ENCODE peak calls at places on chromosomes 6 and 20, in six cellular contexts. One of them, this sample, is unnamed.

GRCh38 chr6:75205776-75206334 is at the start of gene COL12A1:
- DNase-seq in BE2C: peak
- DNase-seq in activated CD4-positive, alpha-beta T cell treated with anti-CD3 and anti-CD28 coated beads for 24 hours: no peak
- DNase-seq in M059J: peak
- DNase-seq in fibroblast of lung: peak
- DNase-seq in A549: peak
- DNase-seq in this sample: peak

GRCh38 chr6:46291880-46292279 is 121.1 kb upstream of the ENPP5 start:
- DNase-seq in M059J: no peak
- DNase-seq in A549: no peak
- DNase-seq in BE2C: no peak
- DNase-seq in activated CD4-positive, alpha-beta T cell treated with anti-CD3 and anti-CD28 coated beads for 24 hours: no peak
- DNase-seq in fibroblast of lung: no peak
- DNase-seq in this sample: no peak

GRCh38 chr6:139423970-139424667 is 49.7 kb upstream of the CITED2 start:
- DNase-seq in fibroblast of lung: no peak
- DNase-seq in BE2C: no peak
- DNase-seq in A549: no peak
- DNase-seq in activated CD4-positive, alpha-beta T cell treated with anti-CD3 and anti-CD28 coated beads for 24 hours: no peak
- DNase-seq in M059J: no peak
- DNase-seq in this sample: no peak

GRCh38 chr6:13398081-13398406 is 69.7 kb upstream of the TBC1D7 start:
- DNase-seq in M059J: no peak
- DNase-seq in A549: no peak
- DNase-seq in fibroblast of lung: no peak
- DNase-seq in activated CD4-positive, alpha-beta T cell treated with anti-CD3 and anti-CD28 coated beads for 24 hours: no peak
- DNase-seq in BE2C: no peak
- DNase-seq in this sample: no peak

GRCh38 chr6:33822575-33823395 is 19.0 kb upstream of the MLN start:
- DNase-seq in BE2C: peak
- DNase-seq in activated CD4-positive, alpha-beta T cell treated with anti-CD3 and anti-CD28 coated beads for 24 hours: no peak
- DNase-seq in fibroblast of lung: no peak
- DNase-seq in A549: peak
- DNase-seq in M059J: peak
- DNase-seq in this sample: peak

GRCh38 chr6:11601776-11602605 is 64.4 kb downstream of the TMEM170B start:
- DNase-seq in fibroblast of lung: no peak
- DNase-seq in A549: peak
- DNase-seq in activated CD4-positive, alpha-beta T cell treated with anti-CD3 and anti-CD28 coated beads for 24 hours: no peak
- DNase-seq in M059J: peak
- DNase-seq in BE2C: no peak
- DNase-seq in this sample: no peak

GRCh38 chr6:56909115-56909907 is 45.6 kb upstream of the BEND6 start:
- DNase-seq in A549: no peak
- DNase-seq in activated CD4-positive, alpha-beta T cell treated with anti-CD3 and anti-CD28 coated beads for 24 hours: no peak
- DNase-seq in BE2C: no peak
- DNase-seq in M059J: peak
- DNase-seq in fibroblast of lung: no peak
- DNase-seq in this sample: peak

GRCh38 chr6:73285674-73286283 is 22.8 kb upstream of the KHDC1 start:
- DNase-seq in A549: peak
- DNase-seq in fibroblast of lung: peak
- DNase-seq in BE2C: no peak
- DNase-seq in M059J: peak
- DNase-seq in activated CD4-positive, alpha-beta T cell treated with anti-CD3 and anti-CD28 coated beads for 24 hours: no peak
- DNase-seq in this sample: peak

GRCh38 chr20:25052255-25053206 is 5.4 kb downstream of the ACSS1 start:
- DNase-seq in BE2C: no peak
- DNase-seq in fibroblast of lung: peak
- DNase-seq in activated CD4-positive, alpha-beta T cell treated with anti-CD3 and anti-CD28 coated beads for 24 hours: no peak
- DNase-seq in A549: no peak
- DNase-seq in M059J: peak
- DNase-seq in this sample: no peak

GRCh38 chr6:3337521-3338350 is 79.0 kb downstream of the PSMG4 start:
- DNase-seq in BE2C: no peak
- DNase-seq in activated CD4-positive, alpha-beta T cell treated with anti-CD3 and anti-CD28 coated beads for 24 hours: no peak
- DNase-seq in fibroblast of lung: peak
- DNase-seq in M059J: peak
- DNase-seq in A549: peak
- DNase-seq in this sample: no peak

This sample was measured in HCEC 1CT.